ENCODE peak calls at places on chromosomes 7 and 10, in four cellular contexts. Z is osteocyte, S is progenitor cell of endocrine pancreas, R is spleen. A is an unnamed sample.

GRCh38 chr10:132541601-132542011 is 4.0 kb downstream of the INPP5A start:
- DNase-seq in S (no peak), Z (no peak), R (peak), A (no peak)

GRCh38 chr10:115129752-115130151 is 36.6 kb downstream of the ATRNL1 start:
- DNase-seq in S (no peak), Z (no peak), R (no peak), A (peak)

GRCh38 chr7:94276797-94277196 is 117.9 kb upstream of the COL1A2 start:
- DNase-seq in S (no peak), Z (no peak), R (no peak), A (peak)

GRCh38 chr7:133662830-133663229 is 410.0 kb downstream of the EXOC4 start:
- DNase-seq in R (no peak), Z (no peak), S (no peak), A (peak)

GRCh38 chr10:103554488-103555320 is 61.2 kb downstream of the NEURL1 start:
- DNase-seq in Z (no peak), S (no peak), R (no peak), A (peak)

GRCh38 chr10:103678104-103678526 is 177.3 kb downstream of the SH3PXD2A start:
- DNase-seq in R (peak), Z (peak), S (no peak), A (peak)

GRCh38 chr10:93790454-93790853 is 32.7 kb downstream of the LGI1 start:
- DNase-seq in R (no peak), S (no peak), Z (no peak), A (no peak)

GRCh38 chr10:116763440-116763839 is 21.1 kb upstream of the HSPA12A start:
- DNase-seq in Z (no peak), S (no peak), R (peak), A (no peak)

GRCh38 chr7:74334026-74334425 is 44.8 kb downstream of the CLIP2 start:
- DNase-seq in S (no peak), R (no peak), Z (no peak), A (peak)

A was measured in iris pigment epithelial cell.